ENCODE peak calls at places on chromosomes 2 and 18, in five cellular contexts. A is PC-9, X is BE2C, V is IMR-90, D is HepG2. C is an unnamed sample.

GRCh38 chr2:236768393-236769140 is 198.9 kb downstream of the ACKR3 start:
- DNase-seq in A (no peak), X (no peak), V (peak; percentile 14), D (no peak), C (no peak)

GRCh38 chr2:72146357-72147302 is 1.0 kb downstream of the CYP26B1 start:
- DNase-seq in A (no peak), X (no peak), V (no peak), D (no peak), C (no peak)

GRCh38 chr2:150485871-150486538 is 1.5 kb downstream of the RND3 start:
- DNase-seq in A (peak; percentile 57), X (peak; percentile 58), V (peak; percentile 75), D (no peak), C (peak; percentile 81)

GRCh38 chr2:55419236-55419513 is 481 bp downstream of the CCDC88A start:
- DNase-seq in A (no peak), X (peak; percentile 36), V (peak; percentile 18), D (no peak), C (peak; percentile 10)

GRCh38 chr2:10283106-10284062 is 19.3 kb upstream of the HPCAL1 start:
- DNase-seq in A (peak; percentile 96), X (no peak), V (peak; percentile 87), D (peak; percentile 45), C (no peak)

GRCh38 chr18:50518787-50519520 is 40.9 kb upstream of the MAPK4 start:
- DNase-seq in A (no peak), X (no peak), V (no peak), D (no peak), C (no peak)

GRCh38 chr2:45755585-45756330 is 104.3 kb downstream of the PRKCE start:
- DNase-seq in A (no peak), X (no peak), V (peak; percentile 90), D (no peak), C (no peak)

GRCh38 chr18:56431551-56431950 is 206.8 kb downstream of the TXNL1 start:
- DNase-seq in A (peak; percentile 91), X (no peak), V (peak; percentile 4), D (no peak), C (no peak)

GRCh38 chr2:231394201-231395141 is 1.0 kb upstream of the B3GNT7 start:
- DNase-seq in A (no peak), X (no peak), V (no peak), D (peak; percentile 59), C (peak; percentile 29)

GRCh38 chr2:128473175-128474013 is 154.7 kb upstream of the HS6ST1 start:
- DNase-seq in A (no peak), X (peak; percentile 51), V (peak; percentile 62), D (no peak), C (peak; percentile 5)

GRCh38 chr2:201118957-201119848 is 3.2 kb downstream of the CFLAR start:
- DNase-seq in A (peak; percentile 60), X (no peak), V (peak; percentile 52), D (no peak), C (peak; percentile 64)

GRCh38 chr2:45121236-45121927 is 112.1 kb upstream of the SIX2 start:
- DNase-seq in A (peak; percentile 60), X (no peak), V (no peak), D (no peak), C (no peak)

GRCh38 chr2:187934692-187935091 is 357.0 kb upstream of the GULP1 start:
- DNase-seq in A (no peak), X (no peak), V (no peak), D (no peak), C (no peak)

GRCh38 chr2:23632386-23632785 is 247.4 kb downstream of the KLHL29 start:
- DNase-seq in A (no peak), X (no peak), V (no peak), D (no peak), C (no peak)

GRCh38 chr2:109260886-109261700 is 132.1 kb downstream of the SH3RF3 start:
- DNase-seq in A (no peak), X (no peak), V (peak; percentile 34), D (peak; percentile 23), C (peak; percentile 34)

GRCh38 chr2:230416061-230416721 is at the start of gene SP100:
- DNase-seq in A (peak; percentile 77), X (no peak), V (peak; percentile 83), D (peak; percentile 80), C (peak; percentile 93)

GRCh38 chr18:48859311-48860275 is 91.2 kb downstream of the SMAD7 start:
- DNase-seq in A (no peak), X (peak; percentile 63), V (no peak), D (no peak), C (no peak)

GRCh38 chr2:75098856-75099255 is 100.5 kb downstream of the TACR1 start:
- DNase-seq in A (peak; percentile 41), X (peak; percentile 8), V (peak; percentile 31), D (peak; percentile 39), C (no peak)

GRCh38 chr18:79068299-79068945 is 772 bp upstream of the ATP9B start:
- DNase-seq in A (no peak), X (no peak), V (no peak), D (no peak), C (peak; percentile 14)

GRCh38 chr2:14866953-14867352 is 234.4 kb downstream of the LRATD1 start:
- DNase-seq in A (peak; percentile 48), X (no peak), V (no peak), D (no peak), C (peak; percentile 85)

GRCh38 chr2:196170681-196171247 is 614 bp downstream of the STK17B start:
- DNase-seq in A (peak; percentile 43), X (no peak), V (peak; percentile 60), D (peak; percentile 9), C (peak; percentile 51)

GRCh38 chr18:57538614-57539013 is 47.9 kb downstream of the FECH start:
- DNase-seq in A (no peak), X (no peak), V (no peak), D (no peak), C (no peak)

GRCh38 chr2:169716229-169716886 is 17.3 kb upstream of the KLHL23 start:
- DNase-seq in A (no peak), X (peak; percentile 74), V (peak; percentile 83), D (no peak), C (peak; percentile 68)

GRCh38 chr2:85888745-85889647 is at the start of gene ST3GAL5:
- DNase-seq in A (peak; percentile 63), X (peak; percentile 88), V (peak; percentile 75), D (peak; percentile 73), C (peak; percentile 66)

GRCh38 chr2:118240276-118240675 is 152.0 kb downstream of the INSIG2 start:
- DNase-seq in A (no peak), X (no peak), V (no peak), D (no peak), C (no peak)

GRCh38 chr2:173590278-173590811 is 235.7 kb downstream of the CDCA7 start:
- DNase-seq in A (peak; percentile 94), X (peak; percentile 8), V (peak; percentile 98), D (peak; percentile 12), C (peak; percentile 71)

GRCh38 chr2:199527071-199527470 is 69.3 kb upstream of the SATB2 start:
- DNase-seq in A (no peak), X (no peak), V (no peak), D (no peak), C (no peak)

GRCh38 chr2:195319548-195320415 is 337.2 kb upstream of the SLC39A10 start:
- DNase-seq in A (no peak), X (no peak), V (no peak), D (no peak), C (no peak)

GRCh38 chr2:201618744-201619654 is 24.3 kb downstream of the TMEM237 start:
- DNase-seq in A (no peak), X (no peak), V (peak; percentile 50), D (no peak), C (peak; percentile 27)

GRCh38 chr18:4455113-4455811 is at the start of gene DLGAP1:
- DNase-seq in A (no peak), X (peak; percentile 21), V (no peak), D (peak; percentile 1), C (peak; percentile 5)

GRCh38 chr18:49072940-49073339 is 122.2 kb upstream of the SMAD7 start:
- DNase-seq in A (no peak), X (no peak), V (peak; percentile 38), D (no peak), C (no peak)

DNA sequence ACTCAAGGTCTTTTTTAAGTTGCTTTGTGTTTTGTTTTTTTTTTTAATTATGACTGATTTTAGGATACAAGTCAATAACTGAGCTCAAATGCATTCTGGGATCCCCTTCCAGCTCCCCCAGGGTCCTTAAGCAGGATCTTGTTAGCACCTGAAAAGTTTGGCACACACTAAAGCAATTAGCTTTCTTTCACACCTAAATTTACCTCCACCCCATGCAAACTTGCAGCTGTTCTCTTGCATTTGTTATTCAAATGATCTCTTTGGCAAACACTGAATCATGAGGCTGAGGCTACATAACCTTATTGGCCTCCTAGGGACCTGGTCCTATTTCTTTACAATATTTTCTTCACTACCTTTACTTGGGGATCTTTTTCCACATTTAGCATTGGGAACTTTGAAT is 2026.0 kb upstream of the CELF4 start:
- DNase-seq in A (no peak), X (no peak), V (no peak), D (no peak), C (no peak)
- H3K4me3 ChIP-seq in A (no peak overlapping the region), X (no peak overlapping the region), V (no peak overlapping the region), D (no peak overlapping the region), C (no peak overlapping the region)

GRCh38 chr2:19850526-19851050 is 51.2 kb downstream of the TTC32 start:
- DNase-seq in A (no peak), X (no peak), V (no peak), D (no peak), C (no peak)

GRCh38 chr2:19850056-19850455 is 51.7 kb downstream of the TTC32 start:
- DNase-seq in A (no peak), X (no peak), V (no peak), D (no peak), C (no peak)

GRCh38 chr2:19848029-19848750 is 53.6 kb downstream of the TTC32 start:
- DNase-seq in A (no peak), X (no peak), V (no peak), D (no peak), C (no peak)

GRCh38 chr2:19848952-19849351 is 52.8 kb downstream of the TTC32 start:
- DNase-seq in A (no peak), X (no peak), V (no peak), D (no peak), C (no peak)

DNA sequence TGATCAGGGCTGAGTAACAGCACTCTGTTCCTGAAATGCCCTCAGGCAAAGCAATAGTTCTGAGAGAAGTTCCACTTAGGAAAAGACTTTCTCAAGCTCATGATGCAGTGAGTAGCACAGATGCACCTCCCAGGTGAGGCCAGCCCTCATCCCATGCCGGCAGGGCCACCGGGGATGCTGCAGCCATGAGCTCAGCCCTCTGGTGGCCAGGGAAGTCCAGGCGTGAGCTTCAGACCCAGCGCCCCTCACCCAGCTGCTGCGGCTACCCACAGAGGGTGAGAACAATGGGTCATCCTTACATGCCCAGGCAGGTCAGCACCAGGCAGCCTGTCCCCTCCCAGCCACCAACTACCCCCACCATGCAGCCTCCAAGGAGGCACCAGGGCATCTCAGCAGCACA is 50.7 kb downstream of the TTC32 start:
- DNase-seq in A (no peak), X (no peak), V (no peak), D (no peak), C (no peak)
- H3K4me3 ChIP-seq in A (no peak overlapping the region), X (no peak overlapping the region), V (no peak overlapping the region), D (no peak overlapping the region), C (no peak overlapping the region)

GRCh38 chr2:25293958-25294513 is 47.7 kb downstream of the DNMT3A start:
- DNase-seq in A (peak; percentile 17), X (no peak), V (no peak), D (no peak), C (no peak)
- H3K4me3 ChIP-seq in A (no peak overlapping the region), X (no peak overlapping the region), V (no peak overlapping the region), D (no peak overlapping the region), C (no peak overlapping the region)

GRCh38 chr2:1744446-1745170 is at the start of gene PXDN:
- DNase-seq in A (no peak), X (no peak), V (peak; percentile 65), D (no peak), C (no peak)
- H3K4me3 ChIP-seq in A (peak within 1 kb of the TSS; percentile 64), X (peak within 1 kb of the TSS; percentile 46), V (peak within 1 kb of the TSS; percentile 52), D (no peak within 1 kb of the TSS), C (peak within 1 kb of the TSS; percentile 29)

C was measured in small intestine.